ENCODE peak calls at places on chromosome 10, in five cellular contexts. B, M, O, Y and Q are unnamed samples. For H3K27me3, the result is how much of the 10 kb centered on the place peaks cover.

GRCh38 chr10:132467464-132468149 is 70.0 kb upstream of the INPP5A start:
- DNase-seq in B (no peak), M (no peak), O (no peak), Y (no peak), Q (no peak)

GRCh38 chr10:25815999-25816768 is 117.8 kb upstream of the MYO3A start:
- DNase-seq in B (no peak), M (no peak), O (no peak), Y (no peak), Q (no peak)

GRCh38 chr10:129968937-129969527 is 5.0 kb upstream of the EBF3 start:
- DNase-seq in B (no peak), M (no peak), O (no peak), Y (peak), Q (no peak)

GRCh38 chr10:43140414-43140813 is 2.2 kb downstream of the CSGALNACT2 start:
- DNase-seq in B (no peak), M (no peak), O (peak), Y (no peak), Q (no peak)

GRCh38 chr10:31099664-31100063 is 68.0 kb upstream of the ZNF438 start:
- DNase-seq in B (no peak), M (no peak), O (peak), Y (peak), Q (no peak)

GRCh38 chr10:677038-677437 is 12.4 kb downstream of the DIP2C start:
- DNase-seq in B (no peak), M (no peak), O (no peak), Y (no peak), Q (no peak)

GRCh38 chr10:101493782-101494281 is 94.2 kb downstream of the POLL start:
- DNase-seq in B (no peak), M (no peak), O (no peak), Y (no peak), Q (no peak)

GRCh38 chr10:115171392-115171960 is 78.3 kb downstream of the ATRNL1 start:
- DNase-seq in B (no peak), M (no peak), O (peak), Y (no peak), Q (no peak)

GRCh38 chr10:70834448-70835151 is 18.9 kb downstream of the SGPL1 start:
- DNase-seq in B (no peak), M (no peak), O (no peak), Y (no peak), Q (no peak)

GRCh38 chr10:99926925-99927718 is 82.6 kb downstream of the DNMBP start:
- DNase-seq in B (no peak), M (no peak), O (peak), Y (peak), Q (peak)

GRCh38 chr10:112883853-112884502 is 66.1 kb upstream of the TCF7L2 start:
- DNase-seq in B (no peak), M (no peak), O (no peak), Y (no peak), Q (no peak)

GRCh38 chr10:71804067-71804466 is 30.7 kb upstream of the VSIR start:
- DNase-seq in B (no peak), M (no peak), O (no peak), Y (peak), Q (no peak)

GRCh38 chr10:16891375-16892313 is 74.4 kb upstream of the RSU1 start:
- DNase-seq in B (peak), M (no peak), O (peak), Y (peak), Q (peak)

GRCh38 chr10:59708816-59709471 is 706 bp downstream of the SLC16A9 start:
- DNase-seq in B (no peak), M (no peak), O (no peak), Y (peak), Q (no peak)

GRCh38 chr10:11824825-11825224 is 1.7 kb downstream of the PROSER2 start:
- DNase-seq in B (no peak), M (no peak), O (peak), Y (peak), Q (no peak)

GRCh38 chr10:13633689-13634088 is 46.9 kb downstream of the PRPF18 start:
- DNase-seq in B (no peak), M (no peak), O (no peak), Y (peak), Q (no peak)

GRCh38 chr10:89829887-89830269 is 128.5 kb downstream of the KIF20B start:
- DNase-seq in B (no peak), M (no peak), O (no peak), Y (peak), Q (no peak)

GRCh38 chr10:317219-317868 is 182.1 kb downstream of the ZMYND11 start:
- DNase-seq in B (no peak), M (no peak), O (no peak), Y (peak), Q (peak)

GRCh38 chr10:100291356-100291755 is 4.9 kb upstream of the BLOC1S2 start:
- DNase-seq in B (no peak), M (no peak), O (no peak), Y (peak), Q (no peak)

GRCh38 chr10:81280497-81281479 is 594.2 kb upstream of the NRG3 start:
- DNase-seq in B (no peak), M (no peak), O (no peak), Y (no peak), Q (no peak)

GRCh38 chr10:23439920-23440875 is 1.3 kb downstream of the OTUD1 start:
- DNase-seq in B (peak), M (no peak), O (peak), Y (peak), Q (peak)

GRCh38 chr10:76082956-76083355 is 651.5 kb downstream of the LRMDA start:
- DNase-seq in B (no peak), M (no peak), O (peak), Y (no peak), Q (no peak)

GRCh38 chr10:132452216-132452650 is 55.2 kb downstream of the PWWP2B start:
- DNase-seq in B (no peak), M (no peak), O (no peak), Y (no peak), Q (no peak)

GRCh38 chr10:3635248-3635647 is 149.8 kb downstream of the KLF6 start:
- DNase-seq in B (no peak), M (no peak), O (peak), Y (peak), Q (no peak)

GRCh38 chr10:35259769-35260397 is 76.4 kb upstream of the CCNY start:
- DNase-seq in B (no peak), M (no peak), O (peak), Y (no peak), Q (peak)

GRCh38 chr10:129417164-129417563 is 49.9 kb upstream of the MGMT start:
- DNase-seq in B (no peak), M (no peak), O (no peak), Y (no peak), Q (no peak)

GRCh38 chr10:109205929-109206585 is 717.3 kb downstream of the XPNPEP1 start:
- DNase-seq in B (no peak), M (no peak), O (peak), Y (no peak), Q (peak)

GRCh38 chr10:124470544-124471449 is 9.2 kb downstream of the LHPP start:
- DNase-seq in B (no peak), M (no peak), O (no peak), Y (no peak), Q (peak)

GRCh38 chr10:84944187-84944586 is 615.8 kb downstream of the CCSER2 start:
- DNase-seq in B (no peak), M (no peak), O (no peak), Y (no peak), Q (no peak)

GRCh38 chr10:132654708-132655661 is 117.4 kb downstream of the INPP5A start:
- DNase-seq in B (peak), M (no peak), O (peak), Y (peak), Q (peak)

GRCh38 chr10:69247313-69247710 is 27.2 kb downstream of the HKDC1 start:
- DNase-seq in B (no peak), M (no peak), O (no peak), Y (no peak), Q (no peak)

GRCh38 chr10:66025186-66025585 is 900.6 kb upstream of the LRRTM3 start:
- DNase-seq in B (no peak), M (no peak), O (no peak), Y (no peak), Q (no peak)

GRCh38 chr10:49186613-49187012 is 1.6 kb downstream of the TMEM273 start:
- DNase-seq in B (no peak), M (no peak), O (no peak), Y (no peak), Q (no peak)

GRCh38 chr10:114043532-114044250 is at the start of gene ADRB1:
- DNase-seq in B (no peak), M (no peak), O (no peak), Y (peak), Q (peak)

GRCh38 chr10:86260564-86260963 is 106.0 kb downstream of the GRID1 start:
- DNase-seq in B (no peak), M (no peak), O (no peak), Y (no peak), Q (no peak)

GRCh38 chr10:114259825-114260224 is 20.8 kb downstream of the VWA2 start:
- DNase-seq in B (no peak), M (no peak), O (no peak), Y (no peak), Q (no peak)

GRCh38 chr10:96478317-96478716 is 35.4 kb downstream of the TLL2 start:
- DNase-seq in B (no peak), M (no peak), O (no peak), Y (no peak), Q (no peak)

GRCh38 chr10:96468845-96469244 is 44.9 kb downstream of the TLL2 start:
- DNase-seq in B (no peak), M (no peak), O (no peak), Y (no peak), Q (peak)

GRCh38 chr10:96470108-96470743 is 43.5 kb downstream of the TLL2 start:
- DNase-seq in B (no peak), M (no peak), O (peak), Y (peak), Q (peak)

DNA sequence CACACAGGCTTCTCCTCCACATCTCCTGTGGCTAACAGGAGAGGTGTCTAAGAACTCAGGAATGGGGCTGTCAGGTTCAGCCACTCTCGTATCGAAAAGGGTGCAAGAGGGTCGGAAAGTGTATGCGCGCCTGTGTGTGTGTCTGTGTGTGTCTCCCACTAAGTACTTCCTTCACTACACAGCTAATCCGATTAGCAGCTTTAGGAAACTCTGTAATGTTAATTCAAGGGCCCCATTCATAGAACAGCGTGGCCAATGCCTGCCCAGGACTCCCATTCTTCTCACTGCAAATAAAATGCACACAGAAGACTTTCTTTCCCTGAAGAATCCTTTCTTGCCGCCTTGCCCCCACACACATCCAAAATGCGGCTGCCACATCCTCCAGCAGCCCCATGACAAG is 39.9 kb downstream of the TLL2 start:
- DNase-seq in B (no peak), M (no peak), O (no peak), Y (no peak), Q (no peak)
- H3K27me3 ChIP-seq in B (under half), M (under half), O (under half), Y (under half), Q (under half)

GRCh38 chr10:22334414-22335203 is 10.7 kb upstream of the SPAG6 start:
- DNase-seq in B (no peak), M (no peak), O (no peak), Y (no peak), Q (no peak)

GRCh38 chr10:22332116-22332692 is 11.3 kb downstream of the BMI1 start:
- DNase-seq in B (no peak), M (no peak), O (no peak), Y (no peak), Q (no peak)

GRCh38 chr10:22335204-22335956 is 9.9 kb upstream of the SPAG6 start:
- DNase-seq in B (peak), M (no peak), O (no peak), Y (peak), Q (no peak)

GRCh38 chr10:22333167-22333566 is 12.1 kb upstream of the SPAG6 start:
- DNase-seq in B (no peak), M (no peak), O (no peak), Y (no peak), Q (no peak)

GRCh38 chr10:22333667-22334282 is 11.5 kb upstream of the SPAG6 start:
- DNase-seq in B (no peak), M (no peak), O (no peak), Y (no peak), Q (no peak)
- H3K27me3 ChIP-seq in B (half or more), M (under half), O (under half), Y (under half), Q (under half)

GRCh38 chr10:98316661-98317060 is 48.7 kb upstream of the LOXL4 start:
- DNase-seq in B (no peak), M (no peak), O (peak), Y (no peak), Q (no peak)
- H3K27me3 ChIP-seq in B (under half), M (under half), O (under half), Y (under half), Q (under half)

DNA sequence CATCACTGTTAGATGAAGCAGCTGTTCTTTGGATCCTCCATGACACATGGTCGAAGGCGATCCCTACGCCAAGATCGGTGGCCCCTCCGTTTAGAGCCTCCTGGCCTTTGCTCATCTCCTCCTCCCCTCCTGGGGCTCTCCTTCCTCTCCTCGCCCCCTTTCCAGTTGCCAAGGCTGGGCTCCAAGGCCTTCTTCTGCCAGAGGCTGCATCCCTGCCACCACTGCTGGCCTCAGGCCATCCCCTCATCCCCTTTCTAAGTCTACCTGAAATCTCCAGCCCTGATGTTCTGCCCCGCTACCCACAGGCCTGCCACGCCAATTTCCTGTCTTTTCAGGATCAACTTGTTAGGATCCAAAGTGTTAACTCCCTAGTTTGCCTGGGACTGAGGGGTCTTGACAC is 265.1 kb upstream of the ZMIZ1 start:
- DNase-seq in B (no peak), M (no peak), O (no peak), Y (no peak), Q (no peak)
- H3K27me3 ChIP-seq in B (under half), M (under half), O (under half), Y (under half), Q (under half)

DNA sequence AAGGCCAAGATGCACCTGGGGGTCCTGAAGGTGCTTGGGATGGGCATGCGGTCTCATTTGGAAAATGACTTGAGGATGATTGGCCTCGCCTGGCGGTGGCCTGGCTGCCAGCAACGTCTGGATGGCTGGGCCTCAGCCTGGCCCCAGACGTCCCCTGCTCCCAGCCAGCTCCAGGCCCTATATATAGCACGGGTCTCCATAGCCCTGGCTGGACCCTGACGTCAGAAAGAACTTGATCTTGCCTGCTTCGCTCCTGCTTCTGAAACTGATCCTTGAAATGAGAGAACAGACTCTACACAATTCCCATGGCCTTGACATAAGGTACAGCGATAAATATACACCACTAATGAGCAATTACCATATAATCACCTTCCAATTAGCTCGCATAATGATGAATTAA is 11.8 kb downstream of the EMX2 start:
- DNase-seq in B (no peak), M (no peak), O (no peak), Y (no peak), Q (no peak)
- H3K27me3 ChIP-seq in B (half or more), M (under half), O (under half), Y (under half), Q (under half)

GRCh38 chr10:93076871-93077270 is 3.2 kb downstream of the CYP26A1 start:
- DNase-seq in B (no peak), M (no peak), O (no peak), Y (no peak), Q (no peak)
- H3K27me3 ChIP-seq in B (half or more), M (under half), O (under half), Y (under half), Q (under half)

GRCh38 chr10:97915346-97915745 is 65.7 kb downstream of the GOLGA7B start:
- DNase-seq in B (no peak), M (no peak), O (no peak), Y (no peak), Q (no peak)

GRCh38 chr10:97916586-97916985 is 66.9 kb downstream of the GOLGA7B start:
- DNase-seq in B (no peak), M (no peak), O (no peak), Y (peak), Q (no peak)

GRCh38 chr10:97914837-97915211 is 65.2 kb downstream of the GOLGA7B start:
- DNase-seq in B (peak), M (peak), O (peak), Y (peak), Q (peak)

GRCh38 chr10:97914171-97914836 is 64.7 kb downstream of the GOLGA7B start:
- DNase-seq in B (no peak), M (no peak), O (no peak), Y (no peak), Q (no peak)

GRCh38 chr10:97915761-97916160 is 66.1 kb downstream of the GOLGA7B start:
- DNase-seq in B (no peak), M (no peak), O (no peak), Y (no peak), Q (no peak)
- H3K27me3 ChIP-seq in B (under half), M (under half), O (under half), Y (under half), Q (under half)